ENCODE peak calls at places on chromosomes 16 and 17, in eight cellular contexts. One of them, this sample, is unnamed. For H3K4me1, the result is how much of the 10 kb centered on the place peaks cover.

GRCh38 chr17:5571281-5571680 is 13.0 kb downstream of the NLRP1 start:
- DNase-seq in body of pancreas: no peak
- DNase-seq in heart left ventricle: no peak
- DNase-seq in osteoblast: no peak
- DNase-seq in spleen: no peak
- DNase-seq in left ventricle myocardium inferior: no peak
- DNase-seq in cardiac muscle cell: no peak
- DNase-seq in psoas muscle: no peak
- DNase-seq in this sample: no peak

GRCh38 chr16:83967838-83968482 is at the start of gene NECAB2:
- DNase-seq in psoas muscle: peak
- DNase-seq in left ventricle myocardium inferior: peak
- DNase-seq in body of pancreas: peak
- DNase-seq in heart left ventricle: peak
- DNase-seq in osteoblast: peak
- DNase-seq in cardiac muscle cell: peak
- DNase-seq in spleen: peak
- DNase-seq in this sample: peak

GRCh38 chr16:2008631-2009301 is 855 bp downstream of the ZNF598 start:
- DNase-seq in cardiac muscle cell: peak
- DNase-seq in left ventricle myocardium inferior: peak
- DNase-seq in spleen: peak
- DNase-seq in body of pancreas: no peak
- DNase-seq in psoas muscle: no peak
- DNase-seq in heart left ventricle: no peak
- DNase-seq in osteoblast: peak
- DNase-seq in this sample: peak

GRCh38 chr16:19672378-19672777 is 45.6 kb downstream of the KNOP1 start:
- DNase-seq in body of pancreas: no peak
- DNase-seq in spleen: no peak
- DNase-seq in psoas muscle: no peak
- DNase-seq in heart left ventricle: no peak
- DNase-seq in left ventricle myocardium inferior: no peak
- DNase-seq in cardiac muscle cell: no peak
- DNase-seq in osteoblast: no peak
- DNase-seq in this sample: peak

GRCh38 chr17:4130715-4131114 is 12.1 kb downstream of the ZZEF1 start:
- DNase-seq in body of pancreas: no peak
- DNase-seq in osteoblast: no peak
- DNase-seq in heart left ventricle: peak
- DNase-seq in left ventricle myocardium inferior: no peak
- DNase-seq in spleen: no peak
- DNase-seq in psoas muscle: no peak
- DNase-seq in cardiac muscle cell: no peak
- DNase-seq in this sample: no peak

GRCh38 chr17:57954421-57955182 is 610 bp downstream of the CUEDC1 start:
- DNase-seq in body of pancreas: peak
- DNase-seq in cardiac muscle cell: peak
- DNase-seq in osteoblast: peak
- DNase-seq in left ventricle myocardium inferior: peak
- DNase-seq in heart left ventricle: peak
- DNase-seq in psoas muscle: peak
- DNase-seq in spleen: peak
- DNase-seq in this sample: peak

GRCh38 chr17:19510903-19511302 is 22.8 kb upstream of the SLC47A1 start:
- DNase-seq in left ventricle myocardium inferior: no peak
- DNase-seq in spleen: no peak
- DNase-seq in body of pancreas: no peak
- DNase-seq in cardiac muscle cell: no peak
- DNase-seq in psoas muscle: no peak
- DNase-seq in osteoblast: no peak
- DNase-seq in heart left ventricle: no peak
- DNase-seq in this sample: no peak

GRCh38 chr16:30660424-30661251 is 2.4 kb downstream of the FBRS start:
- DNase-seq in psoas muscle: no peak
- DNase-seq in body of pancreas: no peak
- DNase-seq in left ventricle myocardium inferior: no peak
- DNase-seq in heart left ventricle: no peak
- DNase-seq in osteoblast: peak
- DNase-seq in spleen: peak
- DNase-seq in cardiac muscle cell: no peak
- DNase-seq in this sample: no peak

GRCh38 chr16:20901441-20902112 is 1.0 kb downstream of the LYRM1 start:
- DNase-seq in osteoblast: peak
- DNase-seq in heart left ventricle: peak
- DNase-seq in body of pancreas: peak
- DNase-seq in left ventricle myocardium inferior: peak
- DNase-seq in psoas muscle: peak
- DNase-seq in spleen: peak
- DNase-seq in cardiac muscle cell: peak
- DNase-seq in this sample: peak

GRCh38 chr16:85622683-85623082 is 9.6 kb downstream of the GSE1 start:
- DNase-seq in body of pancreas: no peak
- DNase-seq in left ventricle myocardium inferior: no peak
- DNase-seq in heart left ventricle: no peak
- DNase-seq in cardiac muscle cell: no peak
- DNase-seq in osteoblast: no peak
- DNase-seq in spleen: no peak
- DNase-seq in psoas muscle: no peak
- DNase-seq in this sample: no peak

GRCh38 chr17:20997711-20998570 is 44.9 kb downstream of the USP22 start:
- DNase-seq in osteoblast: no peak
- DNase-seq in body of pancreas: no peak
- DNase-seq in heart left ventricle: no peak
- DNase-seq in spleen: peak
- DNase-seq in cardiac muscle cell: no peak
- DNase-seq in psoas muscle: peak
- DNase-seq in left ventricle myocardium inferior: no peak
- DNase-seq in this sample: no peak

GRCh38 chr17:60525624-60526514 is at the start of gene APPBP2:
- DNase-seq in psoas muscle: peak
- DNase-seq in cardiac muscle cell: peak
- DNase-seq in heart left ventricle: peak
- DNase-seq in body of pancreas: peak
- DNase-seq in osteoblast: peak
- DNase-seq in left ventricle myocardium inferior: peak
- DNase-seq in spleen: peak
- DNase-seq in this sample: peak

GRCh38 chr17:60526726-60527125 is 684 bp upstream of the APPBP2 start:
- DNase-seq in left ventricle myocardium inferior: no peak
- DNase-seq in osteoblast: peak
- DNase-seq in heart left ventricle: no peak
- DNase-seq in body of pancreas: no peak
- DNase-seq in cardiac muscle cell: peak
- DNase-seq in psoas muscle: no peak
- DNase-seq in spleen: no peak
- DNase-seq in this sample: peak

GRCh38 chr17:60529806-60530205 is 3.8 kb upstream of the APPBP2 start:
- DNase-seq in psoas muscle: no peak
- DNase-seq in body of pancreas: no peak
- DNase-seq in spleen: no peak
- DNase-seq in cardiac muscle cell: no peak
- DNase-seq in left ventricle myocardium inferior: no peak
- DNase-seq in osteoblast: no peak
- DNase-seq in heart left ventricle: no peak
- DNase-seq in this sample: no peak

GRCh38 chr17:60528828-60529227 is 2.8 kb upstream of the APPBP2 start:
- DNase-seq in body of pancreas: no peak
- DNase-seq in psoas muscle: no peak
- DNase-seq in left ventricle myocardium inferior: no peak
- DNase-seq in cardiac muscle cell: no peak
- DNase-seq in heart left ventricle: no peak
- DNase-seq in osteoblast: no peak
- DNase-seq in spleen: no peak
- DNase-seq in this sample: no peak

GRCh38 chr17:60527701-60528100 is 1.7 kb upstream of the APPBP2 start:
- DNase-seq in osteoblast: no peak
- DNase-seq in left ventricle myocardium inferior: no peak
- DNase-seq in psoas muscle: no peak
- DNase-seq in cardiac muscle cell: no peak
- DNase-seq in body of pancreas: no peak
- DNase-seq in spleen: no peak
- DNase-seq in heart left ventricle: no peak
- DNase-seq in this sample: no peak
- H3K4me1 ChIP-seq in osteoblast: under half
- H3K4me1 ChIP-seq in left ventricle myocardium inferior: under half
- H3K4me1 ChIP-seq in psoas muscle: under half
- H3K4me1 ChIP-seq in cardiac muscle cell: under half
- H3K4me1 ChIP-seq in body of pancreas: under half
- H3K4me1 ChIP-seq in spleen: under half
- H3K4me1 ChIP-seq in heart left ventricle: under half
- H3K4me1 ChIP-seq in this sample: under half

GRCh38 chr17:77374170-77374936 is 233.6 kb downstream of the SEC14L1 start:
- DNase-seq in psoas muscle: peak
- DNase-seq in osteoblast: peak
- DNase-seq in cardiac muscle cell: peak
- DNase-seq in body of pancreas: peak
- DNase-seq in left ventricle myocardium inferior: peak
- DNase-seq in heart left ventricle: peak
- DNase-seq in spleen: peak
- DNase-seq in this sample: peak
- H3K4me1 ChIP-seq in psoas muscle: half or more
- H3K4me1 ChIP-seq in osteoblast: half or more
- H3K4me1 ChIP-seq in cardiac muscle cell: under half
- H3K4me1 ChIP-seq in body of pancreas: half or more
- H3K4me1 ChIP-seq in left ventricle myocardium inferior: half or more
- H3K4me1 ChIP-seq in heart left ventricle: under half
- H3K4me1 ChIP-seq in spleen: half or more
- H3K4me1 ChIP-seq in this sample: under half

DNA sequence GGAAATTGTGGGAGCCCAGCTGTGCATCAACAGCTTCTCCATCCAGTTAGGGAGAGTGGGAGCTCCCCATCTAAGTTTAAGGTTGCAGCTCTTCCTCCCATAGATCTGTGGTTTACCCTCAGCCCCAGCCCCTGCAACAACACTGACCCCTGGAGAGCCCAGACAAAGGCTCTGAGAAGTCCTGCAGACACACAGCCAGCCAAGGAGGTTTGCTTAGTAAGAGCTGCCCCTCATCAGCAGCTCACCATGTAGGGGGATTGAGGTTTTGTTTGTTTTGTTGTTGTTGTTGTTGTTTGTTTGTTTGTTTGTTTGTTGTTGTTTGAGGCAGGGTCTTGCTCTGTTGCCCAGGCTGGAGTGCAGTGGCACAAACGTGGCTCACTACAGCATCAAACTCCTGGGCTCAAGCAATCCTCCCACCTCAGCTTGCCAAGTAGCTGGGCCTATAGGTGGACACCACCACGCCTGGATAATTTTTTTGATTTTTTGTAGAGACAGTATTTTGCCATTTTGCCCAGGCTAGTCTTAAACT is 138.6 kb downstream of the CLEC16A start:
- DNase-seq in body of pancreas: no peak
- DNase-seq in osteoblast: no peak
- DNase-seq in cardiac muscle cell: no peak
- DNase-seq in heart left ventricle: no peak
- DNase-seq in psoas muscle: no peak
- DNase-seq in left ventricle myocardium inferior: no peak
- DNase-seq in spleen: no peak
- DNase-seq in this sample: no peak
- H3K4me1 ChIP-seq in body of pancreas: under half
- H3K4me1 ChIP-seq in osteoblast: half or more
- H3K4me1 ChIP-seq in cardiac muscle cell: under half
- H3K4me1 ChIP-seq in heart left ventricle: under half
- H3K4me1 ChIP-seq in psoas muscle: under half
- H3K4me1 ChIP-seq in left ventricle myocardium inferior: under half
- H3K4me1 ChIP-seq in spleen: under half
- H3K4me1 ChIP-seq in this sample: half or more

GRCh38 chr17:80257716-80258213 is 2.9 kb upstream of the RNF213 start:
- DNase-seq in spleen: no peak
- DNase-seq in cardiac muscle cell: no peak
- DNase-seq in psoas muscle: no peak
- DNase-seq in heart left ventricle: no peak
- DNase-seq in osteoblast: peak
- DNase-seq in body of pancreas: no peak
- DNase-seq in left ventricle myocardium inferior: no peak
- DNase-seq in this sample: no peak
- H3K4me1 ChIP-seq in spleen: under half
- H3K4me1 ChIP-seq in cardiac muscle cell: under half
- H3K4me1 ChIP-seq in psoas muscle: under half
- H3K4me1 ChIP-seq in heart left ventricle: under half
- H3K4me1 ChIP-seq in osteoblast: under half
- H3K4me1 ChIP-seq in body of pancreas: under half
- H3K4me1 ChIP-seq in left ventricle myocardium inferior: under half
- H3K4me1 ChIP-seq in this sample: under half

DNA sequence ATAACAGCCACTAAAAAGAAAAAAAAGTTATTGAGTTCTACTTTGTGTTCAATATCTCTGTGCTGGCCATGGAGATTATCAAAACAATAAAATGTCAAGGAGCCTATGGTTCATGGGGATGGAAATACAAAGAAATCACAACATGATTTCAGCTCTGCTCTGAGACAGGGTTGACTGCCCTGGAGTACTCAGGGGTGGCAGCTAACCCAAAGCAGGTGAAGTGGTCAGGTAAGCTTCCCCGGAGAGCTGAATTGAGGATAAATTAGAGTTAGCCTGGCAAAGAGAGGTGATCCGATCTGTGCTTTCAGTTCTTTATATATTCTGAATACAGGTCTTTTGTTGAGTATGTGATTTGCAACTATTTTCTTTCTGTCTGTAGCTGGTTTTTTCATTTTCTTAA is 119.3 kb upstream of the TMEM97 start:
- DNase-seq in heart left ventricle: no peak
- DNase-seq in spleen: no peak
- DNase-seq in osteoblast: no peak
- DNase-seq in left ventricle myocardium inferior: no peak
- DNase-seq in body of pancreas: no peak
- DNase-seq in cardiac muscle cell: no peak
- DNase-seq in psoas muscle: no peak
- DNase-seq in this sample: no peak
- H3K4me1 ChIP-seq in heart left ventricle: under half
- H3K4me1 ChIP-seq in spleen: under half
- H3K4me1 ChIP-seq in osteoblast: under half
- H3K4me1 ChIP-seq in left ventricle myocardium inferior: under half
- H3K4me1 ChIP-seq in body of pancreas: under half
- H3K4me1 ChIP-seq in cardiac muscle cell: under half
- H3K4me1 ChIP-seq in psoas muscle: under half
- H3K4me1 ChIP-seq in this sample: under half

DNA sequence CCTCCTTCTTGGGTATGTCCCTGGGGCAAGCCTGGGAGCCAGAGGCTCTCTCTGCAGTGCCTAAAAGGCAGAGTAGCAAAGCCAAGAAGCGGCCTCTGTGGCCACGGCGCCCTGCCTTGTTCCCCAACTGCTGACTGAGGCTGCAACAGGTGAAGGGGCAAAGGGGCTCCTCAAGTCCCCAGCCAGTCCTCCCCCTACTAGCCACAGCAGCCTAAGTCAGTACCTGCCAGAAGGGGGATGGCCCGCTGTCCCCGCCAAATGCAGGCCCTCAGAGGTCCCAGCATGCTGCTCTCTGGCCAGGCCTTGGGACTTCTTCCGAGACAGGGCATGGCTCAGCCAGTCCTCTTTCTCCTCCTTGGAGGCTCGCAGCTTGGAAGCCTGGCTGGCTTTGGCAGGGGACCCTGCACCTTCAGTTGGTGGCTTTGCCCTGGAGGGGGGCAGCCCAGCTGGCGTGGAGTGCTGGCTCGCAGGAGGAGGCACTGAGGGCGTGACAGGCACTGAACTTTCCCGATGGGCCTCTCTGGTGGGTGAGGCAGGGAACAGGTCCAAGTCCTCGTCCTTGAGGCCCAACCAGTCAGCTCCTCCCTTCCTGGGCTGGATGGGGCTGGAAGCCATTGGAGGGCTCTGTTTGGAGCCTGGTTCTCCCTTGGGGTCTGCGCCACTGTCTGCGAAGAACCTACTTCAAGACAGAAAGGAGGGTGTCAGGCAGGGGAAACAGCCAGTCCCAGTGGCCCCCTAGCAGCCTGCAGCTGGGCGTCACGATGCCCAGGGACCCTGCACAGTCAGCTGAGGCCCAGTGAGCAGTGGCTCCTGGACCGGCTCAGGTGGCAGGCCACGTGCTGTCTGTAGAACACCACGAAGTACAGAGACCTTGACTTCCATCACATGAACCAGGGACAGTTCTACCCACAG is 17.6 kb downstream of the FBF1 start:
- DNase-seq in osteoblast: peak
- DNase-seq in cardiac muscle cell: no peak
- DNase-seq in spleen: no peak
- DNase-seq in psoas muscle: no peak
- DNase-seq in left ventricle myocardium inferior: no peak
- DNase-seq in body of pancreas: no peak
- DNase-seq in heart left ventricle: no peak
- DNase-seq in this sample: no peak
- H3K4me1 ChIP-seq in osteoblast: under half
- H3K4me1 ChIP-seq in cardiac muscle cell: under half
- H3K4me1 ChIP-seq in spleen: under half
- H3K4me1 ChIP-seq in psoas muscle: under half
- H3K4me1 ChIP-seq in left ventricle myocardium inferior: under half
- H3K4me1 ChIP-seq in body of pancreas: under half
- H3K4me1 ChIP-seq in heart left ventricle: under half
- H3K4me1 ChIP-seq in this sample: under half